ENCODE peak calls at places on chromosomes 2 and 18, in eight cellular contexts. R, A, D, Z, X, G, S and Q are unnamed samples.

GRCh38 chr2:234249873-234250272 is 199.4 kb downstream of the SPP2 start:
- DNase-seq in D (no peak), Z (no peak), S (no peak), G (peak), X (no peak), A (peak), R (peak), Q (peak)

GRCh38 chr2:191366199-191366598 is 121.0 kb downstream of the MYO1B start:
- DNase-seq in S (no peak), G (peak), X (no peak), Z (no peak), D (no peak), A (peak), R (peak), Q (peak)

GRCh38 chr18:46502444-46502843 is 154.6 kb downstream of the LOXHD1 start:
- DNase-seq in Z (no peak), X (peak), G (peak), A (peak), S (no peak), R (no peak), D (no peak), Q (no peak)

GRCh38 chr2:218826791-218827190 is 4.8 kb downstream of the PRKAG3 start:
- DNase-seq in R (no peak), G (no peak), A (no peak), S (no peak), Z (no peak), X (no peak), D (no peak), Q (peak)

GRCh38 chr2:65604246-65604645 is 171.8 kb upstream of the SPRED2 start:
- DNase-seq in R (no peak), S (no peak), G (peak), Z (no peak), A (peak), D (no peak), X (peak), Q (peak)

GRCh38 chr18:25467226-25468065 is 115.5 kb upstream of the ZNF521 start:
- DNase-seq in A (peak), Z (no peak), D (peak), S (no peak), R (no peak), X (no peak), G (no peak), Q (peak)

GRCh38 chr2:28616618-28617017 is 120.8 kb downstream of the PLB1 start:
- DNase-seq in A (peak), R (no peak), D (no peak), G (no peak), X (no peak), S (no peak), Z (no peak), Q (no peak)

GRCh38 chr18:63879684-63880083 is 7.8 kb upstream of the SERPINB2 start:
- DNase-seq in S (no peak), X (no peak), A (peak), D (no peak), Z (no peak), R (no peak), G (no peak), Q (no peak)

GRCh38 chr18:13392899-13393298 is 174.3 kb downstream of the LDLRAD4 start:
- DNase-seq in X (no peak), Z (no peak), A (no peak), G (no peak), S (no peak), D (no peak), R (no peak), Q (no peak)

GRCh38 chr2:48651127-48651526 is 33.5 kb downstream of the GTF2A1L start:
- DNase-seq in R (peak), X (peak), A (peak), Z (no peak), G (peak), D (no peak), S (no peak), Q (peak)

GRCh38 chr2:39938035-39938835 is 159.2 kb upstream of the THUMPD2 start:
- DNase-seq in R (peak), A (peak), X (no peak), Z (peak), S (no peak), G (peak), D (no peak), Q (peak)

GRCh38 chr2:126634273-126634861 is 21.6 kb upstream of the GYPC start:
- DNase-seq in D (no peak), S (no peak), A (peak), G (peak), Z (no peak), X (peak), R (no peak), Q (peak)

GRCh38 chr18:44246001-44246400 is 434.7 kb upstream of the SETBP1 start:
- DNase-seq in X (no peak), S (no peak), R (no peak), D (no peak), A (no peak), Z (no peak), G (peak), Q (no peak)

GRCh38 chr2:122525341-122525740 is 769.9 kb downstream of the TSN start:
- DNase-seq in Z (no peak), G (no peak), D (no peak), A (no peak), S (no peak), R (no peak), X (no peak), Q (no peak)

GRCh38 chr2:119756837-119757236 is 2.9 kb upstream of the PTPN4 start:
- DNase-seq in G (peak), S (peak), R (peak), X (no peak), Z (peak), A (peak), D (peak), Q (peak)

GRCh38 chr2:207505728-207506127 is 24.0 kb upstream of the CREB1 start:
- DNase-seq in A (peak), G (peak), Z (peak), X (no peak), R (peak), D (no peak), S (no peak), Q (peak)

GRCh38 chr18:70781860-70782453 is 493.1 kb downstream of the SOCS6 start:
- DNase-seq in Z (peak), A (peak), X (peak), R (peak), S (peak), G (peak), D (no peak), Q (peak)

GRCh38 chr2:118668431-118669424 is 178.7 kb downstream of the EN1 start:
- DNase-seq in Z (no peak), S (no peak), D (peak), R (peak), G (peak), A (peak), X (no peak), Q (peak)

GRCh38 chr18:36127866-36128845 is 984 bp downstream of the SLC39A6 start:
- DNase-seq in D (no peak), G (peak), X (peak), Z (peak), S (no peak), R (peak), A (peak), Q (peak)

GRCh38 chr2:40287201-40287600 is 164.7 kb downstream of the SLC8A1 start:
- DNase-seq in R (no peak), X (no peak), Z (no peak), G (no peak), S (no peak), A (peak), D (no peak), Q (no peak)

GRCh38 chr18:10023853-10024638 is 110.2 kb downstream of the VAPA start:
- DNase-seq in A (no peak), S (no peak), Z (no peak), G (no peak), D (no peak), R (no peak), X (peak), Q (no peak)

GRCh38 chr2:178315488-178315948 is 121.2 kb downstream of the OSBPL6 start:
- DNase-seq in R (no peak), D (no peak), X (no peak), G (no peak), A (no peak), Z (no peak), S (no peak), Q (no peak)

GRCh38 chr2:66024396-66024795 is 410.5 kb upstream of the MEIS1 start:
- DNase-seq in X (peak), A (no peak), G (no peak), R (no peak), S (no peak), D (no peak), Z (no peak), Q (no peak)

GRCh38 chr2:130759906-130760753 is 4.8 kb downstream of the AMER3 start:
- DNase-seq in G (peak), Z (no peak), A (no peak), X (peak), S (no peak), D (no peak), R (no peak), Q (no peak)

GRCh38 chr18:48794251-48794970 is 156.4 kb downstream of the SMAD7 start:
- DNase-seq in X (no peak), G (no peak), Z (peak), S (no peak), A (no peak), R (no peak), D (peak), Q (no peak)

GRCh38 chr2:238155051-238155760 is 3.6 kb upstream of the ERFE start:
- DNase-seq in D (no peak), S (no peak), X (peak), R (no peak), A (peak), G (peak), Z (no peak), Q (no peak)

GRCh38 chr18:77022556-77022955 is 110.0 kb downstream of the MBP start:
- DNase-seq in S (no peak), D (no peak), X (no peak), Z (peak), G (no peak), A (no peak), R (no peak), Q (no peak)

GRCh38 chr2:236646871-236647270 is 77.2 kb downstream of the ACKR3 start:
- DNase-seq in S (no peak), R (no peak), A (no peak), Z (no peak), X (no peak), G (no peak), D (peak), Q (no peak)

GRCh38 chr2:183063083-183063482 is 15.5 kb upstream of the DUSP19 start:
- DNase-seq in A (peak), S (no peak), X (peak), D (no peak), R (no peak), Z (peak), G (peak), Q (peak)

GRCh38 chr2:108347786-108348185 is 30.0 kb upstream of the SULT1C4 start:
- DNase-seq in D (no peak), A (no peak), X (no peak), Z (no peak), G (no peak), R (no peak), S (no peak), Q (no peak)

GRCh38 chr2:121717529-121717928 is 19.1 kb downstream of the NIFK start:
- DNase-seq in R (no peak), X (no peak), Z (no peak), S (no peak), G (no peak), A (no peak), D (no peak), Q (no peak)

GRCh38 chr2:3111267-3111666 is 266.4 kb downstream of the EIPR1 start:
- DNase-seq in A (no peak), Z (no peak), S (no peak), X (no peak), G (no peak), R (no peak), D (no peak), Q (no peak)

GRCh38 chr2:7022486-7022885 is 105.3 kb downstream of the RNF144A start:
- DNase-seq in X (no peak), D (no peak), G (peak), Z (no peak), A (no peak), S (no peak), R (no peak), Q (no peak)

GRCh38 chr2:69013123-69013836 is at the start of gene ANTXR1:
- DNase-seq in A (peak), G (peak), S (no peak), R (peak), D (peak), X (peak), Z (no peak), Q (peak)

GRCh38 chr2:145845207-145845894 is 1325.4 kb upstream of the ZEB2 start:
- DNase-seq in S (no peak), Z (no peak), G (peak), X (peak), A (peak), R (no peak), D (no peak), Q (no peak)

GRCh38 chr2:198097628-198098027 is 293.2 kb downstream of the PLCL1 start:
- DNase-seq in S (no peak), D (no peak), X (no peak), A (no peak), Z (peak), R (no peak), G (no peak), Q (no peak)

GRCh38 chr2:101479328-101479727 is 4.4 kb upstream of the RFX8 start:
- DNase-seq in A (peak), Z (no peak), G (no peak), D (no peak), S (no peak), X (peak), R (no peak), Q (no peak)

GRCh38 chr18:27411911-27412310 is 226.8 kb upstream of the CHST9 start:
- DNase-seq in A (no peak), D (no peak), R (no peak), S (no peak), X (no peak), G (peak), Z (no peak), Q (no peak)